ENCODE peak calls at places on chromosome 22, in nine cellular contexts. K is esophagus muscularis mucosa, G is stomach, B is Peyer's patch, F is right lobe of liver, N is lower leg skin, H is prostate gland, E is K562, P is transverse colon. R is an unnamed sample.

GRCh38 chr22:29762263-29762662 is 4.5 kb downstream of the ZMAT5 start:
- DNase-seq in K (no peak), G (no peak), B (no peak), F (no peak), N (no peak), H (no peak), E (no peak), P (no peak), R (no peak)

GRCh38 chr22:31630331-31631329 is 31.4 kb downstream of the PISD start:
- DNase-seq in K (peak; percentile 95), G (peak; percentile 79), B (peak; percentile 96), F (peak; percentile 84), N (peak; percentile 69), H (peak; percentile 43), E (peak; percentile 90), P (peak; percentile 81), R (peak; percentile 73)

GRCh38 chr22:44133161-44133560 is 47.6 kb upstream of the PARVG start:
- DNase-seq in K (no peak), G (no peak), B (no peak), F (no peak), N (no peak), H (no peak), E (no peak), P (no peak), R (no peak)

GRCh38 chr22:31830721-31831070 is 76.9 kb downstream of the DEPDC5 start:
- DNase-seq in K (no peak), G (no peak), B (no peak), F (no peak), N (no peak), H (no peak), E (no peak), P (no peak), R (no peak)

GRCh38 chr22:27719535-27720227 is 81.9 kb downstream of the MN1 start:
- DNase-seq in K (no peak), G (no peak), B (no peak), F (no peak), N (peak; percentile 89), H (peak; percentile 67), E (peak; percentile 62), P (no peak), R (no peak)

GRCh38 chr22:41355895-41356294 is 25.8 kb upstream of the TEF start:
- DNase-seq in K (no peak), G (no peak), B (no peak), F (no peak), N (no peak), H (no peak), E (no peak), P (no peak), R (no peak)

GRCh38 chr22:36838119-36839030 is 21.5 kb upstream of the PVALB start:
- DNase-seq in K (no peak), G (no peak), B (no peak), F (no peak), N (no peak), H (no peak), E (no peak), P (no peak), R (no peak)

GRCh38 chr22:26079009-26079408 is 90.3 kb upstream of the SEZ6L start:
- DNase-seq in K (no peak), G (no peak), B (no peak), F (no peak), N (no peak), H (no peak), E (no peak), P (no peak), R (no peak)

GRCh38 chr22:22616636-22617035 is 27.8 kb upstream of the GGTLC2 start:
- DNase-seq in K (peak; percentile 85), G (no peak), B (no peak), F (no peak), N (no peak), H (no peak), E (no peak), P (no peak), R (no peak)

GRCh38 chr22:38731703-38732161 is 24.1 kb downstream of the SUN2 start:
- DNase-seq in K (no peak), G (no peak), B (no peak), F (peak; percentile 49), N (no peak), H (no peak), E (no peak), P (no peak), R (no peak)

GRCh38 chr22:38734203-38735100 is 21.3 kb downstream of the SUN2 start:
- DNase-seq in K (no peak), G (no peak), B (peak; percentile 72), F (peak; percentile 52), N (no peak), H (no peak), E (no peak), P (no peak), R (no peak)

GRCh38 chr22:38732251-38732815 is 23.5 kb downstream of the SUN2 start:
- DNase-seq in K (no peak), G (peak; percentile 79), B (no peak), F (peak; percentile 89), N (no peak), H (no peak), E (no peak), P (no peak), R (no peak)

GRCh38 chr22:38735126-38735464 is 20.7 kb downstream of the SUN2 start:
- DNase-seq in K (no peak), G (no peak), B (no peak), F (peak; percentile 48), N (no peak), H (no peak), E (no peak), P (no peak), R (no peak)

GRCh38 chr22:38733329-38734202 is 22.2 kb downstream of the SUN2 start:
- DNase-seq in K (peak; percentile 95), G (peak; percentile 77), B (peak; percentile 85), F (peak; percentile 89), N (no peak), H (peak; percentile 67), E (peak; percentile 59), P (peak; percentile 70), R (no peak)
- TF ChIP-seq POLR2A in K (no peak), G (no peak), B (no peak), F (peak; percentile 39), N (no peak), H (no peak), E (peak; percentile 64), P (no peak), R (no peak)

DNA sequence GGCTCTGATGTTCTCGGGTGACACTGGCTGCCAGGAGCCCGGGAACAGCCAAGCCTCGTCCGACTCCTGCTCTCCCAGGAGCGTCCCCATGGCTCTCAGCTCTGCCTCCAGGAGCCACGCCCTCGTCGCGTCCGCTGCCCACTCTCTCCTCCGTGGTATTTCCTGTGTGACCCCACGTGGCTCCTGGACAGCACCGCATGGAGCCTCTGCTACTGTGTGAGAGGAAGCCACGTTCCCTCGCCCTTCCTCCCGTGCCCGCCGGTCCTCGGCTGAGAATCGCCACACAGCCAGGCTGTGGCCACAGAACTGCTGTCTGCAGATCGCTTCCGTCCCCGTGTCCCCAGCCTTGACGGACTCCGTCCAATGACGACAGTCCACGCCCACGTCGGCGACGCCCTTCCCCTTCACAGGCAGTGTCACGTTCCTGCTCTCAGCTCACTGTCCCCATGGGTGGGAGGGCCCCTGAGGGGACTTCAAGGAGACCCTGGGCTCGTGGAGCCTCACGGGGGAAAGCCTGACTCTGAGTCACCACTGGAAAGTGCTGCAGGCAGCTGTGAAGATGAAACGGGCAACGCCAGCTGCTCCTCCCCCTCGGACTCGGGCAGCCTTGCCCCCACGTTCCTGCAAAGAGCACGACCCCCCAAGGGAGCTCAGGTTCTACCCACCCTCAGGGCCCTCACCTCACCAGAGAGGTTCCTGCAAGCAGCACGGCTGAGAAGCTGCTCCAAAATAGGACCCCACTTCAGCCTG is 458.5 kb downstream of the BRD1 start:
- DNase-seq in K (no peak), G (peak; percentile 22), B (peak; percentile 40), F (no peak), N (peak; percentile 13), H (no peak), E (peak; percentile 68), P (no peak), R (peak; percentile 9)
- TF ChIP-seq POLR2A in K (no peak), G (no peak), B (no peak), F (no peak), N (no peak), H (no peak), E (no peak), P (no peak), R (peak; percentile 74)

DNA sequence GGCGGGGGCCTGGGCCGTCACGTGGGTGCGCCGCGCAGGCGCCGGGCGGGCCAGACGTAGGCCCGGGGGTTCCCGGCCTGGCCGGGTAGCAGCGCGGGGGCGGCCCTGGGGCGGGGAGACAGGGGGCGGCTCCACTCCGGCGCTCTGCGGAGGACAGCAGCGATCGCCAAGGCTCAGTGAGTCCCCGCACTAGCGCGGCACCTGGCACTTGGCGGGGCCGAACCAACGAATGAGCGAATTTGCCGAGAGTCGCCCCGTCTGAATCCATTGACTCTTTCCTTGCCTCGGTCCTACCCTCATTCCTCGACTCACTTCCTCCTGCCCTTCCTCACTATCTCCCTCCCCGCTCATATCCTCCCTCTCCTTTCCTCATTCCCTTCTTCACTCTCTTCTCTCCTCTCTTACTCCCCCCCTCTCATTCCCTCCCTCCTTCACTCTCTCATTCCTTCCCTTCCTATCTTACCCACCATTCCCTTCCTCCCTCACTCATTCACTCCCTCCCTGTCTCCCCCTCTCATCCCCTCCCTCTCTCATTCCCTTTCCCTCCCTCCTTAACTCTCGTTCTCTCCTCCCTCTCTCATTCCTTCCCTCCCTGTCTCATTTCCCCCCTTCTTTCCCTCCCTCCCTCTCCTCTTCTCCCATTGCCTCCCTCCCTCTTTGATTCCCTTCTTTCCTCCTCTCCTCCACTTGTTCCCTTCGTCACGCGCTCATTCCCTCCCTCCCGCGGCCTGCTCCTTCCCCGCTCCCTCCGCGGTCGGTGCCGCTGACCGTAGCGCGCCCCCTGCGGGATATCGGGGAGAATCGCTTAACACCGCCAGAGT is 476 bp upstream of the KLHL22 start:
- DNase-seq in K (peak; percentile 95), G (peak; percentile 94), B (peak; percentile 96), F (peak; percentile 95), N (peak; percentile 81), H (peak; percentile 91), E (peak; percentile 100), P (peak; percentile 94), R (peak; percentile 79)
- TF ChIP-seq POLR2A in K (peak; percentile 37), G (no peak), B (peak; percentile 74), F (peak; percentile 77), N (no peak), H (peak; percentile 90), E (no peak), P (peak; percentile 87), R (peak; percentile 28)

GRCh38 chr22:23716811-23717801 is 26.3 kb downstream of the RGL4 start:
- DNase-seq in K (no peak), G (peak; percentile 87), B (peak; percentile 94), F (peak; percentile 90), N (peak; percentile 64), H (peak; percentile 81), E (peak; percentile 88), P (peak; percentile 88), R (peak; percentile 72)
- TF ChIP-seq POLR2A in K (peak; percentile 39), G (no peak), B (peak; percentile 82), F (peak; percentile 70), N (no peak), H (peak; percentile 90), E (peak; percentile 78), P (peak; percentile 84), R (peak; percentile 81)

GRCh38 chr22:42519544-42520237 is at the start of gene RRP7A:
- DNase-seq in K (peak; percentile 93), G (peak; percentile 85), B (peak; percentile 92), F (peak; percentile 84), N (no peak), H (peak; percentile 74), E (peak; percentile 72), P (peak; percentile 86), R (peak; percentile 66)
- TF ChIP-seq POLR2A in K (peak; percentile 54), G (no peak), B (peak; percentile 82), F (peak; percentile 64), N (no peak), H (peak; percentile 72), E (peak; percentile 65), P (peak; percentile 83), R (peak; percentile 89)

R was measured in H54.